ENCODE peak calls at places on chromosomes 12 and 14, in six cellular contexts. X is ovary; A is naive thymus-derived CD4-positive, alpha-beta T cell; T is tibial artery; V is WERI-Rb-1; L is GM06990. I is an unnamed sample.
A peak's percentile ranks its signal among the peaks of the same experiment; 100 is the strongest.

GRCh38 chr12:6367065-6367968 is 8.0 kb downstream of the SCNN1A start:
- DNase-seq in X (no peak), A (peak; percentile 57), T (no peak), V (no peak), L (no peak), I (peak; percentile 46)

GRCh38 chr14:100778078-100778927 is 47.6 kb upstream of the MEG3 start:
- DNase-seq in X (no peak), A (no peak), T (peak; percentile 47), V (no peak), L (no peak), I (peak; percentile 35)

GRCh38 chr14:86166541-86166940 is 636.6 kb downstream of the FLRT2 start:
- DNase-seq in X (no peak), A (no peak), T (no peak), V (no peak), L (no peak), I (no peak)

GRCh38 chr14:22333408-22334274 is 255.4 kb downstream of the DAD1 start:
- DNase-seq in X (no peak), A (no peak), T (no peak), V (no peak), L (no peak), I (no peak)

GRCh38 chr12:22406622-22407021 is 72.1 kb upstream of the ST8SIA1 start:
- DNase-seq in X (no peak), A (no peak), T (no peak), V (no peak), L (peak; percentile 29), I (no peak)

GRCh38 chr14:98198385-98198784 is 1073.6 kb downstream of the BCL11B start:
- DNase-seq in X (no peak), A (peak; percentile 31), T (no peak), V (no peak), L (peak; percentile 40), I (no peak)

GRCh38 chr12:56461235-56462159 is 6.9 kb upstream of the SPRYD4 start:
- DNase-seq in X (no peak), A (no peak), T (no peak), V (no peak), L (no peak), I (no peak)

GRCh38 chr14:101184562-101184961 is 281.0 kb upstream of the RTL1 start:
- DNase-seq in X (no peak), A (no peak), T (no peak), V (no peak), L (no peak), I (no peak)

GRCh38 chr14:101761032-101761880 is at the start of gene PPP2R5C:
- DNase-seq in X (peak; percentile 91), A (peak; percentile 90), T (peak; percentile 97), V (peak; percentile 91), L (peak; percentile 87), I (peak; percentile 98)

GRCh38 chr14:95507174-95507573 is 9.3 kb downstream of the SYNE3 start:
- DNase-seq in X (peak; percentile 73), A (no peak), T (peak; percentile 90), V (no peak), L (no peak), I (no peak)

GRCh38 chr12:2214411-2214810 is 161.6 kb downstream of the CACNA1C start:
- DNase-seq in X (no peak), A (no peak), T (no peak), V (no peak), L (no peak), I (no peak)

DNA sequence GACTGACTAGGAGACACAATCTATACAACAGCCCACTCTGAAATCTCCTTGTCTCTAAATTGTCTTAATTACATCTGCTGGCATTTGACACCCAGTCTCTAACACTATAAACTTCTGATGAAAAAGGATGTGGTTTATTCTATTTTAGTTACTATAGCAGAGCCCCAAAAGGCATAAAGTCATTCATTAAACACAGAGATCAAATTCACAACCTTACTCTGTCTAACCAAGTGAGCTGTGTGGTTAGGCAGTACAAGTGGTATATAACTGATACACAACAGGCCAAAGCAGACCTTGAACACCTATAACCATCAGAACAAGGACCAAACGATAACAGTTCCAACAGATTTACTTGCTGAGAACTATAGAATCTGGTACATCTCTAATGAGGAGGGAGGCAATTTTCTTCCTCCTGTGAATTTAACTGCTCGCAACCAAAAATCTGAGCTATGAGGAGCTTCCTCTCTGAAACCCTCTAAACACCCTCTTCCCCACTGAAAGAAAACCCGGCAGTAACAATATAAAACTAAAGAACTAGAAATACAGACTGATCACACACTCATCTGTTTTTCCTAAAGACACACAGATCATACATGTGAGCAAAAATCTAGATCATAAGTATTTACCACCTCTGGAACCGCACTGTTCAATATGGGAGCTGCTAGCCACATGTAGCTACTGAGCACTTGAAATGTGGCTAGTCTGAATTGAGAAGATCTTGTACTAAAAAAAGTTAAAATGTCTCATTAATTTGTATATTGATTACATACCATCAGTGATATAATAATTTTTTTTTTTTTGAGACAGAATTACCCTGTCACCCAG is 17.8 kb downstream of the SPPL3 start:
- DNase-seq in X (no peak), A (peak; percentile 39), T (no peak), V (no peak), L (peak; percentile 20), I (no peak)
- H3K4me3 ChIP-seq in X (no peak overlapping the region), A (no peak overlapping the region), T (no peak overlapping the region), V (no peak overlapping the region), L (peak overlapping the region; percentile 28), I (no peak overlapping the region)

DNA sequence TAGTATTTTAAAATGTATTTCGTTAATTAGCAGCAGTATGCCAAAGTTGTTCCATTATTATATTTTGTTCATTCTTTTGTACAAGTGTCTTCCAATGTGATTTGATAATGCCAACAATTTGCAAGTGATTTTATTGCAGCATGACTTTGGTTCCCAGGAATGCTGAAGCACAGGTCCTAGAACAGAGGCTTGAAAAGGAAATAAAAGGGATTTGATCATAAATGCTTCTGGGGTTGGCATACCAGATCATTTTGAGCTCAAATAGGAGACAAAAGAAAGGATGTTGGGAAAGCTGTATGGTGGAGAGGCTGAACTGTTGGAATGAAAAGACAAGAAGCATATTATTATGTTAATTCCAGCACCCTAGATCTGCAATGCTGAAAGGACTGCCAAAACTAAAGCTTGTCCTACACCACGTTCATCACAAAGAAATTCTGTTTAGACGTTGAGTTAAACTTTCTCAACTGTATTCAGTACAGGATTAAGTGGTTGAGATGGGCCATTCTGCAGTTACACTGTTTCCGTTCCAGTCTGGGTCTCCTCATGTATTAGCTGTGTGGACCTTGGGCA is 143.1 kb downstream of the BICD1 start:
- DNase-seq in X (no peak), A (no peak), T (no peak), V (no peak), L (no peak), I (no peak)
- H3K4me3 ChIP-seq in X (no peak overlapping the region), A (no peak overlapping the region), T (no peak overlapping the region), V (no peak overlapping the region), L (no peak overlapping the region), I (no peak overlapping the region)

GRCh38 chr14:60862283-60862682 is 118.6 kb downstream of the TRMT5 start:
- DNase-seq in X (peak; percentile 71), A (no peak), T (peak; percentile 65), V (no peak), L (no peak), I (no peak)

GRCh38 chr14:60863251-60863650 is 117.6 kb downstream of the TRMT5 start:
- DNase-seq in X (no peak), A (no peak), T (no peak), V (no peak), L (no peak), I (no peak)

GRCh38 chr14:60865378-60866127 is 115.3 kb downstream of the TRMT5 start:
- DNase-seq in X (no peak), A (no peak), T (no peak), V (no peak), L (no peak), I (no peak)

GRCh38 chr14:60859525-60859924 is 121.4 kb downstream of the TRMT5 start:
- DNase-seq in X (no peak), A (no peak), T (no peak), V (no peak), L (no peak), I (no peak)

GRCh38 chr14:60861545-60862147 is 119.2 kb downstream of the TRMT5 start:
- DNase-seq in X (no peak), A (no peak), T (no peak), V (no peak), L (no peak), I (no peak)
- H3K4me3 ChIP-seq in X (no peak overlapping the region), A (no peak overlapping the region), T (no peak overlapping the region), V (no peak overlapping the region), L (no peak overlapping the region), I (no peak overlapping the region)

GRCh38 chr12:69348162-69348938 is at the start of gene LYZ:
- DNase-seq in X (no peak), A (no peak), T (no peak), V (no peak), L (no peak), I (no peak)
- H3K4me3 ChIP-seq in X (no peak within 1 kb of the TSS), A (no peak within 1 kb of the TSS), T (no peak within 1 kb of the TSS), V (no peak within 1 kb of the TSS), L (no peak within 1 kb of the TSS), I (no peak within 1 kb of the TSS)

GRCh38 chr12:123667771-123668170 is 3.1 kb upstream of the TCTN2 start:
- DNase-seq in X (no peak), A (no peak), T (no peak), V (no peak), L (no peak), I (no peak)

GRCh38 chr12:123675436-123675835 is 4.5 kb downstream of the TCTN2 start:
- DNase-seq in X (no peak), A (no peak), T (no peak), V (no peak), L (no peak), I (no peak)

GRCh38 chr12:123670882-123671728 is at the start of gene TCTN2:
- DNase-seq in X (peak; percentile 93), A (peak; percentile 93), T (peak; percentile 96), V (peak; percentile 95), L (peak; percentile 90), I (peak; percentile 99)

GRCh38 chr12:123671876-123672275 is 963 bp downstream of the TCTN2 start:
- DNase-seq in X (no peak), A (no peak), T (no peak), V (no peak), L (no peak), I (no peak)
- H3K4me3 ChIP-seq in X (peak overlapping the region; percentile 70), A (no peak overlapping the region), T (peak overlapping the region; percentile 88), V (peak overlapping the region; percentile 82), L (no peak overlapping the region), I (peak overlapping the region; percentile 71)

GRCh38 chr14:75981426-75981825 is 369 bp downstream of the TGFB3 start:
- DNase-seq in X (no peak), A (peak; percentile 31), T (no peak), V (no peak), L (peak; percentile 68), I (peak; percentile 76)
- H3K4me3 ChIP-seq in X (peak overlapping the region; percentile 86), A (peak overlapping the region; percentile 83), T (peak overlapping the region; percentile 68), V (peak overlapping the region; percentile 62), L (peak overlapping the region; percentile 69), I (peak overlapping the region; percentile 64)

GRCh38 chr14:105476937-105477658 is 2.5 kb downstream of the CRIP2 start:
- DNase-seq in X (no peak), A (no peak), T (no peak), V (no peak), L (no peak), I (no peak)
- H3K4me3 ChIP-seq in X (no peak overlapping the region), A (no peak overlapping the region), T (peak overlapping the region; percentile 76), V (no peak overlapping the region), L (no peak overlapping the region), I (no peak overlapping the region)

GRCh38 chr14:24071836-24072420 is 566 bp downstream of the CPNE6 start:
- DNase-seq in X (no peak), A (no peak), T (no peak), V (no peak), L (no peak), I (no peak)
- H3K4me3 ChIP-seq in X (no peak overlapping the region), A (no peak overlapping the region), T (peak overlapping the region; percentile 16), V (no peak overlapping the region), L (no peak overlapping the region), I (no peak overlapping the region)

GRCh38 chr12:76065917-76066316 is 18.6 kb downstream of the NAP1L1 start:
- DNase-seq in X (no peak), A (no peak), T (no peak), V (no peak), L (no peak), I (no peak)
- H3K4me3 ChIP-seq in X (no peak overlapping the region), A (no peak overlapping the region), T (no peak overlapping the region), V (no peak overlapping the region), L (no peak overlapping the region), I (no peak overlapping the region)

I was measured in H7.